ENCODE peak calls at places on chromosomes 5 and 9, in four cellular contexts. X is GM12878, Y is HepG2, I is H1. C is an unnamed sample. For H3K4me1, the result is how much of the 10 kb centered on the place peaks cover.

GRCh38 chr9:124852829-124853531 is at the start of gene WDR38:
- DNase-seq in X (no peak), Y (peak), I (no peak), C (no peak)

GRCh38 chr9:115614931-115615401 is 497.0 kb upstream of the TNC start:
- DNase-seq in X (no peak), Y (no peak), I (no peak), C (no peak)

GRCh38 chr5:5374034-5374715 is 48.3 kb upstream of the ICE1 start:
- DNase-seq in X (no peak), Y (no peak), I (no peak), C (no peak)

GRCh38 chr5:179765400-179765799 is 28.4 kb upstream of the LTC4S start:
- DNase-seq in X (no peak), Y (no peak), I (no peak), C (no peak)

GRCh38 chr5:165602529-165602928 is 2097.1 kb downstream of the MAT2B start:
- DNase-seq in X (no peak), Y (no peak), I (no peak), C (no peak)

GRCh38 chr5:154406231-154406630 is 39.6 kb upstream of the SAP30L start:
- DNase-seq in X (no peak), Y (no peak), I (no peak), C (no peak)

GRCh38 chr5:45113726-45114125 is 305.0 kb downstream of the MRPS30 start:
- DNase-seq in X (no peak), Y (no peak), I (no peak), C (no peak)

GRCh38 chr5:60360355-60360754 is 339.6 kb downstream of the DEPDC1B start:
- DNase-seq in X (no peak), Y (no peak), I (no peak), C (no peak)

GRCh38 chr9:121972501-121972981 is 120.6 kb downstream of the TTLL11 start:
- DNase-seq in X (peak), Y (no peak), I (no peak), C (no peak)

GRCh38 chr5:142119051-142119625 is 10.6 kb downstream of the NDFIP1 start:
- DNase-seq in X (no peak), Y (no peak), I (no peak), C (no peak)

GRCh38 chr5:142117579-142118420 is 9.2 kb downstream of the NDFIP1 start:
- DNase-seq in X (no peak), Y (no peak), I (no peak), C (no peak)

GRCh38 chr5:142118421-142118686 is 9.8 kb downstream of the NDFIP1 start:
- DNase-seq in X (no peak), Y (no peak), I (no peak), C (no peak)

GRCh38 chr5:142114686-142115085 is 6.1 kb downstream of the NDFIP1 start:
- DNase-seq in X (no peak), Y (no peak), I (no peak), C (no peak)

DNA sequence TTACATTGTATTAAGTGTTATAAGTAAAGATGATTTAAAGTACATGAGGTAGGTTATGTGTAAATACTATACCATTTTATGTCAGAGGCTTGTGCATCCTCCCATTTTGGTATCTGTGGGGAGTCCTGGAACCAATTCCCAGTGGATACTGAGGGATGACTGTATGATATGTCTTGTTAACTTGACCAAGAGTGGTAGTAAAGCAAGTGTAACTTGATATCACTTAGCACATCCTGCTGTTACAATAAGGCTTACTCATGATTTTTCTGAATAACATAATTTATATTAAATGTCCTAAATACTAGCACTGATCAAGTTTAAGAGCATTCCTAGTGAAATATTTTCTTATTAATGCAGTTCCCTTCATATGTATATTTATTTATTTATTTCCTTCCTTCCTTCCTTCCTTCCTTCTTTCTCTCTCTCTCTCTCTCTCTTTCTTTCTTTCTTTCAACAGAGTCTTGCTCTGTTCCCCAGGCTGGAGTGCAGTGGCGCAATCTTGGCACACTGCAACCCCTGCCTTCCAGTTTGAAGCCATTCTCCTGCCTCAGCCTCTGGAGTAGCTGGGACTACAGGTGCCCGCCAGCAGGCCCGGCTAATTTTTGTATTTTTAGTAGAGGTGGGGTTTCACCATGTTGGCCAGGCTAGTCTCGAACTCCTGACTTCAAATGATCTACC is 7.5 kb downstream of the NDFIP1 start:
- DNase-seq in X (no peak), Y (no peak), I (no peak), C (no peak)
- H3K4me1 ChIP-seq in X (under half), Y (under half), I (under half), C (under half)

GRCh38 chr9:63859475-63860215 is 1425.4 kb downstream of the FOXD4L5 start:
- DNase-seq in X (no peak), Y (peak), I (no peak), C (peak)
- TF ChIP-seq SUZ12 in X (no peak), Y (no peak), I (no peak), C (no peak)

DNA sequence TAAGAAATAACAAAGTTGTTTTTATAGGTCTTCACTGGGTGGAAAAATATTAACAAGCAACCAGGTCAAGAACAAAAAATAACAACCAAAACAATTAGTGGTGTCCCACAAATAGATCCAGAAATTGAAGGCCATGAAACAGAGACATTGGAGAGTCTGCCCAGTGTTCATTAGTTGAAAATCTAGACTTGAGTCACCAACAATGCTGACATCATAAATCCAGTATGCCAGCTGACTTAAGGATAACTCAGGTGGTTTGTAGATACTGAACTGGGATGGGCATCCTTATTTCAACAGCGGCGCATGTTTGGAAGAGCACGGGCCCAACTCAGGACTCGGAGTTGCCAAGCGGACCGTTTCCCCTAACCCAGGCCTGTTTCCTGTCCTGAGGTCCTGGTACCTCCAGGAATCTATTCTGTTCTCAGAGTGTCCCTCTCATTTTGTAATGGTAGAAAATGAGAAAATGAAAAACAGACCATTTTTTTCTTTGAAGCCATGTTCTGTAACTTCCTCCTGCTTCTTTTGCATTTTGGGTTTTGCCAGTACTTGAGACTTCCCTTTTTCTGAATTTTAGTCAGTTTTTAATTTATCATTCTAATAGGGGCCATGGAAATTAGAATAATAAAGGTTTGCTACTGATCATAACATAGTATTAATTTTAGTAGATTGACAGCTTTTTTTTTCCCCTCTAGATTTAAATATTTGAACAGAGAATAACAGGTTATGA is 80.5 kb upstream of the TNFAIP8 start:
- DNase-seq in X (no peak), Y (no peak), I (no peak), C (no peak)
- H3K9ac ChIP-seq in X (peak), Y (no peak), I (no peak), C (no peak)

DNA sequence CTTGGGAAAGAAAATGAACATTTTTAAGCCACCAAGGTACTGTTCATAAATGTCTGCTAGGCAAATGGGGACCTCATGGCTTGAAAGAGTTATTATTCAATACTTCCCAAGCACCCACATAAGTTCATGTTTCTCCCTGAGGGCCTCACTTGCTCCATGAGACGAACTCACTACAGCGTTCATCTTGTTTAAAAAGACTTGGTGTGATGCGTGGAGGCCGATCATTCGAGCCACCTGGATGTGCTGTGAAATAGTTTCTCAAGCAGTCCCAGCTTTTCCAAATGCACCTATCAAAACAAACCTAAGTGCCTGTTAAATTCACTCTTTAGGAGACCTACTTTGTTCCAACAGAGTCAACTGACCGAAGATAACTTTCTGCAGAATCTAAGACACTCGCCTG is 103.2 kb downstream of the LHFPL2 start:
- DNase-seq in X (no peak), Y (no peak), I (no peak), C (no peak)
- H3K4me1 ChIP-seq in X (half or more), Y (under half), I (under half), C (under half)

C was measured in NT2/D1.